ENCODE peak calls at places on chromosome 21, in six cellular contexts. One of them, this sample, is unnamed.

GRCh38 chr21:37071561-37072238 is 1.2 kb downstream of the PIGP start:
- DNase-seq in breast epithelium: peak
- DNase-seq in endothelial cell of umbilical vein: peak
- DNase-seq in K562: peak
- DNase-seq in HCT116: no peak
- DNase-seq in prostate gland: peak
- DNase-seq in this sample: peak

GRCh38 chr21:16535100-16535418 is 805.3 kb downstream of the USP25 start:
- DNase-seq in endothelial cell of umbilical vein: peak
- DNase-seq in HCT116: no peak
- DNase-seq in breast epithelium: peak
- DNase-seq in prostate gland: peak
- DNase-seq in K562: no peak
- DNase-seq in this sample: peak

GRCh38 chr21:15751561-15751960 is 21.8 kb downstream of the USP25 start:
- DNase-seq in K562: no peak
- DNase-seq in HCT116: no peak
- DNase-seq in endothelial cell of umbilical vein: no peak
- DNase-seq in breast epithelium: no peak
- DNase-seq in prostate gland: no peak
- DNase-seq in this sample: no peak

GRCh38 chr21:25191141-25191540 is 416.1 kb downstream of the MRPL39 start:
- DNase-seq in endothelial cell of umbilical vein: no peak
- DNase-seq in breast epithelium: no peak
- DNase-seq in HCT116: no peak
- DNase-seq in K562: no peak
- DNase-seq in prostate gland: no peak
- DNase-seq in this sample: no peak

GRCh38 chr21:25453524-25453923 is 153.8 kb downstream of the MRPL39 start:
- DNase-seq in prostate gland: no peak
- DNase-seq in K562: no peak
- DNase-seq in HCT116: no peak
- DNase-seq in breast epithelium: no peak
- DNase-seq in endothelial cell of umbilical vein: no peak
- DNase-seq in this sample: no peak

GRCh38 chr21:31918250-31918775 is 45.5 kb downstream of the HUNK start:
- DNase-seq in HCT116: no peak
- DNase-seq in K562: no peak
- DNase-seq in breast epithelium: no peak
- DNase-seq in prostate gland: no peak
- DNase-seq in endothelial cell of umbilical vein: no peak
- DNase-seq in this sample: no peak

GRCh38 chr21:37041706-37042271 is 31.1 kb downstream of the PIGP start:
- DNase-seq in HCT116: no peak
- DNase-seq in endothelial cell of umbilical vein: no peak
- DNase-seq in prostate gland: no peak
- DNase-seq in K562: no peak
- DNase-seq in breast epithelium: no peak
- DNase-seq in this sample: no peak

GRCh38 chr21:14121719-14122118 is 89.0 kb downstream of the LIPI start:
- DNase-seq in breast epithelium: no peak
- DNase-seq in endothelial cell of umbilical vein: no peak
- DNase-seq in K562: no peak
- DNase-seq in HCT116: no peak
- DNase-seq in prostate gland: no peak
- DNase-seq in this sample: no peak

GRCh38 chr21:18725653-18726052 is 322.1 kb upstream of the TMPRSS15 start:
- DNase-seq in HCT116: no peak
- DNase-seq in endothelial cell of umbilical vein: no peak
- DNase-seq in prostate gland: no peak
- DNase-seq in breast epithelium: no peak
- DNase-seq in K562: no peak
- DNase-seq in this sample: no peak

GRCh38 chr21:31186916-31187315 is 148.6 kb upstream of the KRTAP19-8 start:
- DNase-seq in K562: no peak
- DNase-seq in endothelial cell of umbilical vein: no peak
- DNase-seq in prostate gland: no peak
- DNase-seq in breast epithelium: no peak
- DNase-seq in HCT116: no peak
- DNase-seq in this sample: no peak

GRCh38 chr21:27480841-27481261 is 514.0 kb upstream of the ADAMTS5 start:
- DNase-seq in HCT116: no peak
- DNase-seq in breast epithelium: no peak
- DNase-seq in endothelial cell of umbilical vein: no peak
- DNase-seq in prostate gland: no peak
- DNase-seq in K562: no peak
- DNase-seq in this sample: no peak

DNA sequence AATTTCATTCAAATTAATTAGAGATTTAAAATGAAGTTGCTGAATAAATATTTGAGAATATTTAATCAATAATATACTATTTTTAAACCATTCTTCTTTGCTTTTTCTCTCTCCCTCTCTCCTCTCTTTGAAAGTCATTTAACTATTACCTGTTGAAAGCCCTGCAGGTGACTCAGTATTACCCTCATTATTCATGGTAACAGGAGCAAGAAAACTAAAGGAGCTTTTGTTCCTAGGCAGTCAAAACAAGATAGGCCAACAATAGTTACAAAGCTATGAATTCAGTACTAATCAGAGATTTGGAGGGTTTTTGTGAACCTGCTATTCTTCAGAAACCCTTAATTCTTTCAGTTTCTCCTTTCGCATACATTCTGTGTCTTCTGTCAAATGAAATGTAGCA is 721.3 kb upstream of the NCAM2 start:
- DNase-seq in endothelial cell of umbilical vein: no peak
- DNase-seq in prostate gland: no peak
- DNase-seq in K562: no peak
- DNase-seq in breast epithelium: no peak
- DNase-seq in HCT116: no peak
- DNase-seq in this sample: no peak
- TF ChIP-seq POLR2A in endothelial cell of umbilical vein: no peak
- TF ChIP-seq POLR2A in prostate gland: no peak
- TF ChIP-seq POLR2A in K562: no peak
- TF ChIP-seq POLR2A in breast epithelium: no peak
- TF ChIP-seq POLR2A in HCT116: no peak
- TF ChIP-seq POLR2A in this sample: no peak

DNA sequence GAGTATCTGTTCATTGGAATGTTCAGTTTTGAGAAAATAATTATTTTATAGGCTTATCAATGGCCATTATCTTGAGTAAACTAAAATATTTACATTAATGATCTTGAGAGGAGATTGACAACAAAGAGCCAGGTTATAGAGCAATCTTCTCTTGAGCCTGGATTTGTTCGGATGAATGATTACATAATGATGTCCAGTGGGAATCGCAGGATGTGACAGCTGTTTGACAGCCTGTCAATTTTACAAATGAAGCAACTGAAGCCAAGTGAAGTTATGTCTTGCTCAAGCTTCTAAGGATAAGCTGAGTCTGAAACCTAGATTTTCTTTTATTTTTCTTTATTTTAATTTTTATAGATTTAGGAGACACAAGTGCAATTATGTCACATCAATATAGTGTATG is 52.1 kb upstream of the BACH1 start:
- DNase-seq in K562: no peak
- DNase-seq in HCT116: no peak
- DNase-seq in endothelial cell of umbilical vein: no peak
- DNase-seq in breast epithelium: no peak
- DNase-seq in prostate gland: no peak
- DNase-seq in this sample: no peak
- TF ChIP-seq POLR2AphosphoS5 in K562: no peak
- TF ChIP-seq POLR2AphosphoS5 in HCT116: no peak
- TF ChIP-seq POLR2AphosphoS5 in endothelial cell of umbilical vein: no peak
- TF ChIP-seq POLR2AphosphoS5 in breast epithelium: no peak
- TF ChIP-seq POLR2AphosphoS5 in prostate gland: no peak
- TF ChIP-seq POLR2AphosphoS5 in this sample: no peak

GRCh38 chr21:38649120-38649519 is 150.8 kb upstream of the ERG start:
- DNase-seq in endothelial cell of umbilical vein: no peak
- DNase-seq in K562: no peak
- DNase-seq in HCT116: no peak
- DNase-seq in prostate gland: no peak
- DNase-seq in breast epithelium: no peak
- DNase-seq in this sample: no peak
- H3K4me3 ChIP-seq in endothelial cell of umbilical vein: no peak
- H3K4me3 ChIP-seq in K562: no peak
- H3K4me3 ChIP-seq in HCT116: no peak
- H3K4me3 ChIP-seq in prostate gland: no peak
- H3K4me3 ChIP-seq in breast epithelium: no peak
- H3K4me3 ChIP-seq in this sample: no peak

GRCh38 chr21:33230518-33231324 is 983 bp downstream of the IFNAR2 start:
- DNase-seq in K562: peak
- DNase-seq in HCT116: no peak
- DNase-seq in breast epithelium: no peak
- DNase-seq in prostate gland: peak
- DNase-seq in endothelial cell of umbilical vein: peak
- DNase-seq in this sample: peak
- TF ChIP-seq POLR2A in K562: no peak
- TF ChIP-seq POLR2A in HCT116: no peak
- TF ChIP-seq POLR2A in breast epithelium: no peak
- TF ChIP-seq POLR2A in prostate gland: no peak
- TF ChIP-seq POLR2A in endothelial cell of umbilical vein: no peak
- TF ChIP-seq POLR2A in this sample: no peak

GRCh38 chr21:42767561-42767835 is 111.8 kb downstream of the WDR4 start:
- DNase-seq in endothelial cell of umbilical vein: no peak
- DNase-seq in prostate gland: no peak
- DNase-seq in breast epithelium: no peak
- DNase-seq in K562: no peak
- DNase-seq in HCT116: no peak
- DNase-seq in this sample: no peak
- TF ChIP-seq POLR2AphosphoS5 in endothelial cell of umbilical vein: no peak
- TF ChIP-seq POLR2AphosphoS5 in prostate gland: no peak
- TF ChIP-seq POLR2AphosphoS5 in breast epithelium: no peak
- TF ChIP-seq POLR2AphosphoS5 in K562: no peak
- TF ChIP-seq POLR2AphosphoS5 in HCT116: no peak
- TF ChIP-seq POLR2AphosphoS5 in this sample: no peak

DNA sequence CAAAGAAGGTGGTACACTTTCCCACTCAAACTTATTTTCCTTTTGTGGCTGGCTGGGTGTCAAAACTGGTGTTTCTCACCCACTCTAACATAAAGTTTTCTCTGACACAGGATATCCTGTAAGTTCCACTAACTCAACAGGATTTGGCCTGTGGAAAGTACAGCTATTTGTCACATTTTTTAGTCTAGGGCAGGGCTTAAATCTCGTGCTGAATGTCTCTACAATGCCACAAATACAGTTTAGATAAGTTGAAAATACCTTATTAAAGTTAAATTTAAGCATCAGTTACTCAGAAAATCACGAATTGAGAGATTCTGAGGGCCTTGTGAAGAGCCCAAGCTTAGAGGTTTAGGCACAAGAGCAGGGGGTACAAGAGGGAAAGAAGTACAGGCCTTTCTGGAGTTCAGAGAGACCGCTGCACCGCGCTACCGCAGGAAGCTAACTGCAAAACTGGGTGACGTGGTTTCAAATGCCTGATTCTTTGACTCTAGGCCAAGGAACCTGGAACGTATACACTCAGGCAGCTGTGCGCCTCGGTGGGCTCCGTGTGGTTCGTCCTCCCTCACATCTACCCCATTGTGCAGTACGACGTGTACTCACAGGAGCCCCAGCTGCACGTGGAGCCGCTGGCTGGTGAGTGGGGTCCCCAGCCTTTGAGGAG is 23.4 kb upstream of the PWP2 start:
- DNase-seq in HCT116: no peak
- DNase-seq in endothelial cell of umbilical vein: peak
- DNase-seq in prostate gland: no peak
- DNase-seq in K562: no peak
- DNase-seq in breast epithelium: no peak
- DNase-seq in this sample: no peak
- H3K4me3 ChIP-seq in HCT116: no peak
- H3K4me3 ChIP-seq in endothelial cell of umbilical vein: no peak
- H3K4me3 ChIP-seq in prostate gland: no peak
- H3K4me3 ChIP-seq in K562: no peak
- H3K4me3 ChIP-seq in breast epithelium: no peak
- H3K4me3 ChIP-seq in this sample: no peak

DNA sequence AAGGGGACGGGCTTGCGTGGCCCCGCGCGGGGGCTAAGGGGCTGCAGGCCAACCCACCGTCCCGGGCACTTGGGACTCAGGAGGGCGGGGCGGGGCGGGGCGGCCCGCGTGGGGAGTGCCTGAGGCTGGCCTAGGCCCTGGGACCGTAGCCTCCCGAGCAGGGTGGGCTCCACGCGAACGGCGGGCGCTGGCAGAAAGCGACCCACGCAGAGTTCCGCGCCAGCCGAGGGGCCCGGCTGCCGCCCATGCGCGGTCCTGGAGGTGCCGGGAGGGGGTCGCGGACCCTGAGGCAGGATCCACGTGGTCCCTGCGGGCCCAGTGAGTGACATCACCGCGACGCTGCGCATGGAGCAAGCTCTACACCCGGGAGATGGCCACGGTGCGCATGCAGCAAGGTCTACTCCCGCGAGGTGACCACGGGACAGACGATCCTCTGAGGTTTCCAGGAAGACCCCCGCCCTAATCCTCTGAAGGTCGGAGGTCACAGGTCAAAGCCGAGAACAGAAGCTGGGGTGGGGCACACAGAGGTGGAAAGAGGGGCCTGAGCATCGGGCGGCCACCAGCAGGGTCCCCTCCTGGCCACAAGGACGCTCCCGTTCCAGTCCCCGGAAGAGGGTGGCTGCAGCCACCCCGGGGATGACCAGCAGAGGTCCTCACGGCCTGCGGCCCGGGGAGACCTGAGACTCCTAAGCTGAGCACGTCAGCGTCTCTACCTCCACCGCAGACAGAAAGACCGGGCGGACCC is 13.5 kb upstream of the SLC19A1 start:
- DNase-seq in prostate gland: peak
- DNase-seq in endothelial cell of umbilical vein: peak
- DNase-seq in K562: peak
- DNase-seq in HCT116: peak
- DNase-seq in breast epithelium: peak
- DNase-seq in this sample: peak
- TF ChIP-seq POLR2A in prostate gland: no peak
- TF ChIP-seq POLR2A in endothelial cell of umbilical vein: no peak
- TF ChIP-seq POLR2A in K562: peak
- TF ChIP-seq POLR2A in HCT116: no peak
- TF ChIP-seq POLR2A in breast epithelium: no peak
- TF ChIP-seq POLR2A in this sample: no peak

GRCh38 chr21:35204850-35205564 is 155.9 kb upstream of the RUNX1 start:
- DNase-seq in breast epithelium: no peak
- DNase-seq in prostate gland: peak
- DNase-seq in HCT116: no peak
- DNase-seq in K562: peak
- DNase-seq in endothelial cell of umbilical vein: peak
- DNase-seq in this sample: peak
- TF ChIP-seq POLR2AphosphoS5 in breast epithelium: no peak
- TF ChIP-seq POLR2AphosphoS5 in prostate gland: peak
- TF ChIP-seq POLR2AphosphoS5 in HCT116: no peak
- TF ChIP-seq POLR2AphosphoS5 in K562: no peak
- TF ChIP-seq POLR2AphosphoS5 in endothelial cell of umbilical vein: peak
- TF ChIP-seq POLR2AphosphoS5 in this sample: peak

GRCh38 chr21:39187141-39187540 is 3.9 kb upstream of the PSMG1 start:
- DNase-seq in K562: no peak
- DNase-seq in breast epithelium: no peak
- DNase-seq in endothelial cell of umbilical vein: no peak
- DNase-seq in prostate gland: no peak
- DNase-seq in HCT116: no peak
- DNase-seq in this sample: no peak
- H3K4me3 ChIP-seq in K562: no peak
- H3K4me3 ChIP-seq in breast epithelium: no peak
- H3K4me3 ChIP-seq in endothelial cell of umbilical vein: no peak
- H3K4me3 ChIP-seq in prostate gland: no peak
- H3K4me3 ChIP-seq in HCT116: no peak
- H3K4me3 ChIP-seq in this sample: no peak